ENCODE peak calls at places on chromosomes 6 and 20, in six cellular contexts. U is A549, B is fibroblast of lung, F is neuronal stem cell, C is GM12878, K is IMR-90. I is an unnamed sample.

GRCh38 chr20:1569417-1569861 is 11.9 kb upstream of the SIRPD start:
- DNase-seq in U (peak), B (no peak), K (peak), C (no peak), F (no peak), I (peak)

GRCh38 chr6:111625099-111625416 is 19.4 kb upstream of the TRAF3IP2 start:
- DNase-seq in K (no peak), B (no peak), U (no peak), C (no peak), F (no peak), I (no peak)

GRCh38 chr6:19128701-19129100 is 708.5 kb upstream of the ID4 start:
- DNase-seq in K (no peak), F (no peak), C (no peak), B (no peak), U (no peak), I (no peak)

GRCh38 chr20:11850901-11851300 is 66.8 kb upstream of the BTBD3 start:
- DNase-seq in C (no peak), K (peak), U (peak), B (peak), F (no peak), I (peak)

GRCh38 chr6:132390017-132390416 is 11.3 kb downstream of the MOXD1 start:
- DNase-seq in U (no peak), B (no peak), C (no peak), F (no peak), K (no peak), I (no peak)

GRCh38 chr20:44343162-44343675 is 6.4 kb downstream of the R3HDML start:
- DNase-seq in B (no peak), K (no peak), C (no peak), U (no peak), F (no peak), I (no peak)

GRCh38 chr6:96716221-96716620 is 121.1 kb downstream of the GPR63 start:
- DNase-seq in U (no peak), B (no peak), K (no peak), C (no peak), F (no peak), I (no peak)

GRCh38 chr6:79277109-79277508 is 42.6 kb upstream of the HMGN3 start:
- DNase-seq in K (peak), B (peak), C (no peak), F (no peak), U (no peak), I (no peak)

GRCh38 chr20:52766645-52767435 is 205.3 kb upstream of the TSHZ2 start:
- DNase-seq in K (no peak), F (no peak), U (no peak), B (no peak), C (no peak), I (no peak)

GRCh38 chr6:116511424-116512131 is at the start of gene CALHM5:
- DNase-seq in U (peak), C (no peak), B (peak), F (no peak), K (peak), I (peak)

GRCh38 chr6:158939255-158940170 is 60.5 kb downstream of the RSPH3 start:
- DNase-seq in F (no peak), U (no peak), C (peak), B (no peak), K (no peak), I (no peak)

GRCh38 chr6:158938220-158938619 is 61.8 kb downstream of the RSPH3 start:
- DNase-seq in F (no peak), U (no peak), C (no peak), B (no peak), K (no peak), I (no peak)

GRCh38 chr6:158942349-158942748 is 57.7 kb downstream of the RSPH3 start:
- DNase-seq in K (no peak), C (no peak), B (no peak), F (no peak), U (no peak), I (no peak)

GRCh38 chr6:158941246-158941645 is 58.8 kb downstream of the RSPH3 start:
- DNase-seq in B (no peak), C (no peak), F (no peak), U (no peak), K (no peak), I (no peak)

GRCh38 chr6:158938811-158939254 is 61.2 kb downstream of the RSPH3 start:
- DNase-seq in U (peak), C (no peak), F (no peak), B (no peak), K (no peak), I (peak)
- H3K4me2 ChIP-seq in U (peak), C (peak), F (peak), B (peak), K (peak), I (peak)

GRCh38 chr6:16974387-16974673 is 127.5 kb upstream of the STMND1 start:
- DNase-seq in U (no peak), F (no peak), B (no peak), K (no peak), C (no peak), I (no peak)

GRCh38 chr6:16973545-16974386 is 128.1 kb upstream of the STMND1 start:
- DNase-seq in F (no peak), U (no peak), K (no peak), C (no peak), B (no peak), I (no peak)

GRCh38 chr6:16972535-16972934 is 129.3 kb upstream of the STMND1 start:
- DNase-seq in B (no peak), U (no peak), C (no peak), K (no peak), F (no peak), I (no peak)

GRCh38 chr6:16974729-16975359 is 127.0 kb upstream of the STMND1 start:
- DNase-seq in U (no peak), C (no peak), B (peak), F (no peak), K (no peak), I (no peak)

DNA sequence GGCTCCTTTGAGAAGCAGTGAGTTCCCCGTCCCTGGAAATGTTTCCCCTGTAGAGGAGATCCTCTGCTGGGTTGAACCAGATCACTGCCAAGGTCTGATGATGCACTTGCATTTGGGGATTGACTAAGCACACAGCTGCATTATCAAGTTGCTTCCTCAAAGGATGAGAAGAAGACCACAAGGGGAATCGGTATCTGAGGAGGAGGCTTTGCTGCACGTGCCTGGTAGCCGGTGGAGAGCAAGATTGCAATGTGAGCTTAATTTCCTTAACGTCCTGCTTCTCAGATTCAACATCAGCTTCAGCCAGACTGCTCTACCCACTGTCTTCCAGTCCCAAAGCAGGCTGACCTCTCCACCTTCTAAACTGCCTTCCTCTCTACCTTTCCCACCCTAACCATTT is 128.8 kb upstream of the STMND1 start:
- DNase-seq in C (no peak), K (no peak), B (no peak), F (no peak), U (no peak), I (no peak)
- H3K4me2 ChIP-seq in C (no peak), K (no peak), B (no peak), F (no peak), U (no peak), I (no peak)

GRCh38 chr20:15241696-15242095 is 904.3 kb upstream of the FLRT3 start:
- DNase-seq in F (no peak), C (no peak), B (no peak), U (no peak), K (no peak), I (no peak)
- H3K4me2 ChIP-seq in F (no peak), C (no peak), B (no peak), U (no peak), K (no peak), I (no peak)

GRCh38 chr6:7697432-7697819 is 28.5 kb upstream of the BMP6 start:
- DNase-seq in U (peak), C (no peak), F (no peak), K (no peak), B (no peak), I (no peak)
- H3K4me2 ChIP-seq in U (peak), C (no peak), F (no peak), K (peak), B (peak), I (peak)

GRCh38 chr20:49552007-49552406 is 15.9 kb downstream of the PTGIS start:
- DNase-seq in C (no peak), K (no peak), U (no peak), F (no peak), B (no peak), I (no peak)
- H3K4me2 ChIP-seq in C (no peak), K (no peak), U (peak), F (no peak), B (no peak), I (no peak)

GRCh38 chr6:89138173-89138572 is 7.7 kb upstream of the PM20D2 start:
- DNase-seq in K (no peak), F (no peak), C (no peak), U (no peak), B (no peak), I (no peak)

GRCh38 chr6:89145461-89145961 is 344 bp upstream of the PM20D2 start:
- DNase-seq in C (peak), K (peak), B (peak), F (no peak), U (peak), I (no peak)

GRCh38 chr6:89144358-89145041 is 1.4 kb upstream of the PM20D2 start:
- DNase-seq in C (no peak), F (no peak), B (no peak), U (no peak), K (no peak), I (no peak)

GRCh38 chr6:89139509-89140346 is 6.1 kb upstream of the PM20D2 start:
- DNase-seq in U (no peak), F (no peak), C (no peak), B (peak), K (peak), I (no peak)

GRCh38 chr6:89140347-89141159 is 5.3 kb upstream of the PM20D2 start:
- DNase-seq in B (no peak), C (no peak), K (peak), F (no peak), U (peak), I (no peak)
- H3K4me2 ChIP-seq in B (no peak), C (no peak), K (peak), F (no peak), U (peak), I (no peak)

GRCh38 chr6:8131265-8131897 is 29.0 kb upstream of the EEF1E1 start:
- DNase-seq in B (peak), U (peak), K (peak), C (no peak), F (peak), I (peak)
- H3K4me2 ChIP-seq in B (no peak), U (peak), K (no peak), C (no peak), F (no peak), I (peak)

DNA sequence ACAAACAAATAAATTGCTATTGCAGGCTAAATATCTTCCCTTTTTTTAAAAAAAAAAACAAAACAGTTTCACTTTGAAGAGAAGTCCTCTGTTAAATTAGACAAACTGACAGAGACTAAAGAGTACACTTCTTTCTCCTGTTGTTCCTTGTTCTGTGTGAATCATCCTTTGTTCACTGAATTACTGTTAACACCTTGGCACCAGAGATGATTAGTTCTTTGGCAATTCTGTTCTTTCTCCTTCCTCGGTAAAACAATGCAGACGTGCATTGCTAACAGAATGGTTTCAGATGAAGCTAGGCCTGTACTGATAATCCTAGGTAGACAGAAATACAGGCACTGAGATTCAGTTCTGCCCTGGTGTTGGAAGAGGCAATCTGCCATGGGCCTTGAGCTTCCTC is 895.3 kb upstream of the CITED2 start:
- DNase-seq in U (no peak), F (no peak), C (no peak), B (no peak), K (no peak), I (no peak)
- H3K4me2 ChIP-seq in U (no peak), F (no peak), C (no peak), B (no peak), K (no peak), I (no peak)

GRCh38 chr6:147643341-147644200 is 135.1 kb downstream of the SAMD5 start:
- DNase-seq in B (no peak), U (no peak), K (no peak), C (no peak), F (no peak), I (no peak)

GRCh38 chr6:147642458-147642857 is 134.0 kb downstream of the SAMD5 start:
- DNase-seq in U (no peak), B (peak), K (peak), C (no peak), F (no peak), I (no peak)

GRCh38 chr6:147641511-147641910 is 133.0 kb downstream of the SAMD5 start:
- DNase-seq in U (no peak), F (no peak), C (no peak), K (peak), B (no peak), I (no peak)
- H3K4me2 ChIP-seq in U (no peak), F (no peak), C (no peak), K (no peak), B (no peak), I (no peak)

DNA sequence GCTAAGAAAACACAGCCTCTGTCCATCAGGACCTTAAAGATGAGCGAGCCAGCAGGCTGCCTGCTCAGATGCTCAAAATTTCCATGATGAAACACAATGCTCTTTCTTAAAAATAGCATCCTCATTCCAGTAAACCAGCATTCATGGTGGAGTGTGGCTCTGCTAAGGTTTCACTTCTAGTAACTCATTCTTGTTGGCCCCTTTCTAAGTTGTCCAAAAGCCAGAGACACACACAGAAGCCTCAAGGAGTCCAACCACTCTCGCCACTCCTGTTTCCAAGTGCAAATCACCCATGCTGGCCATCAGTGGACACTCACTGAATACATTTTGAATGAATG is 35.8 kb downstream of the ATP9A start:
- DNase-seq in F (no peak), U (no peak), C (no peak), B (peak), K (peak), I (no peak)
- H3K4me2 ChIP-seq in F (no peak), U (no peak), C (no peak), B (peak), K (peak), I (no peak)

I was measured in HCT116.